ENCODE peak calls at places on chromosomes 13 and 19, in five cellular contexts. One of them, this sample, is unnamed.

GRCh38 chr19:13691569-13691968 is 72.8 kb upstream of the MRI1 start:
- DNase-seq in IMR-90: no peak
- DNase-seq in fibroblast of lung: no peak
- DNase-seq in heart left ventricle: no peak
- DNase-seq in mammary epithelial cell: no peak
- DNase-seq in this sample: no peak

GRCh38 chr13:47623862-47624261 is 377.2 kb downstream of the SUCLA2 start:
- DNase-seq in heart left ventricle: no peak
- DNase-seq in IMR-90: no peak
- DNase-seq in fibroblast of lung: no peak
- DNase-seq in mammary epithelial cell: no peak
- DNase-seq in this sample: no peak

GRCh38 chr13:33918199-33918932 is 100.4 kb downstream of the RFC3 start:
- DNase-seq in fibroblast of lung: peak
- DNase-seq in IMR-90: peak
- DNase-seq in heart left ventricle: no peak
- DNase-seq in mammary epithelial cell: peak
- DNase-seq in this sample: peak

GRCh38 chr19:5850743-5851293 is 431 bp downstream of the FUT3 start:
- DNase-seq in mammary epithelial cell: peak
- DNase-seq in fibroblast of lung: peak
- DNase-seq in IMR-90: peak
- DNase-seq in heart left ventricle: no peak
- DNase-seq in this sample: peak

GRCh38 chr19:3360494-3361383 is 5.6 kb upstream of the NFIC start:
- DNase-seq in heart left ventricle: peak
- DNase-seq in mammary epithelial cell: no peak
- DNase-seq in fibroblast of lung: no peak
- DNase-seq in IMR-90: no peak
- DNase-seq in this sample: no peak

GRCh38 chr13:81713201-81713600 is 1372.3 kb upstream of the SPRY2 start:
- DNase-seq in IMR-90: no peak
- DNase-seq in fibroblast of lung: no peak
- DNase-seq in heart left ventricle: no peak
- DNase-seq in mammary epithelial cell: no peak
- DNase-seq in this sample: no peak

GRCh38 chr13:78102121-78102677 is 183.6 kb upstream of the EDNRB start:
- DNase-seq in heart left ventricle: no peak
- DNase-seq in mammary epithelial cell: peak
- DNase-seq in IMR-90: peak
- DNase-seq in fibroblast of lung: peak
- DNase-seq in this sample: no peak

GRCh38 chr13:26280822-26281221 is 26.9 kb downstream of the CDK8 start:
- DNase-seq in fibroblast of lung: no peak
- DNase-seq in mammary epithelial cell: peak
- DNase-seq in heart left ventricle: no peak
- DNase-seq in IMR-90: no peak
- DNase-seq in this sample: no peak

GRCh38 chr13:80441968-80442367 is 101.0 kb upstream of the SPRY2 start:
- DNase-seq in mammary epithelial cell: no peak
- DNase-seq in heart left ventricle: no peak
- DNase-seq in IMR-90: no peak
- DNase-seq in fibroblast of lung: no peak
- DNase-seq in this sample: no peak

GRCh38 chr19:51063664-51064063 is 1.2 kb downstream of the KLK13 start:
- DNase-seq in heart left ventricle: no peak
- DNase-seq in fibroblast of lung: no peak
- DNase-seq in IMR-90: no peak
- DNase-seq in mammary epithelial cell: no peak
- DNase-seq in this sample: no peak

GRCh38 chr19:5112681-5113080 is 143.8 kb downstream of the KDM4B start:
- DNase-seq in mammary epithelial cell: no peak
- DNase-seq in IMR-90: no peak
- DNase-seq in heart left ventricle: no peak
- DNase-seq in fibroblast of lung: no peak
- DNase-seq in this sample: no peak

GRCh38 chr13:30020726-30021312 is 170.4 kb upstream of the UBL3 start:
- DNase-seq in mammary epithelial cell: peak
- DNase-seq in IMR-90: peak
- DNase-seq in fibroblast of lung: no peak
- DNase-seq in heart left ventricle: no peak
- DNase-seq in this sample: peak

GRCh38 chr13:57624565-57625435 is 6.7 kb upstream of the PCDH17 start:
- DNase-seq in mammary epithelial cell: peak
- DNase-seq in fibroblast of lung: peak
- DNase-seq in heart left ventricle: no peak
- DNase-seq in IMR-90: peak
- DNase-seq in this sample: peak

GRCh38 chr13:112645327-112645914 is 44.4 kb upstream of the ATP11A start:
- DNase-seq in heart left ventricle: no peak
- DNase-seq in IMR-90: no peak
- DNase-seq in mammary epithelial cell: no peak
- DNase-seq in fibroblast of lung: no peak
- DNase-seq in this sample: no peak

GRCh38 chr19:47848871-47849473 is 10.1 kb upstream of the TPRX2 start:
- DNase-seq in fibroblast of lung: peak
- DNase-seq in heart left ventricle: no peak
- DNase-seq in mammary epithelial cell: no peak
- DNase-seq in IMR-90: no peak
- DNase-seq in this sample: no peak

DNA sequence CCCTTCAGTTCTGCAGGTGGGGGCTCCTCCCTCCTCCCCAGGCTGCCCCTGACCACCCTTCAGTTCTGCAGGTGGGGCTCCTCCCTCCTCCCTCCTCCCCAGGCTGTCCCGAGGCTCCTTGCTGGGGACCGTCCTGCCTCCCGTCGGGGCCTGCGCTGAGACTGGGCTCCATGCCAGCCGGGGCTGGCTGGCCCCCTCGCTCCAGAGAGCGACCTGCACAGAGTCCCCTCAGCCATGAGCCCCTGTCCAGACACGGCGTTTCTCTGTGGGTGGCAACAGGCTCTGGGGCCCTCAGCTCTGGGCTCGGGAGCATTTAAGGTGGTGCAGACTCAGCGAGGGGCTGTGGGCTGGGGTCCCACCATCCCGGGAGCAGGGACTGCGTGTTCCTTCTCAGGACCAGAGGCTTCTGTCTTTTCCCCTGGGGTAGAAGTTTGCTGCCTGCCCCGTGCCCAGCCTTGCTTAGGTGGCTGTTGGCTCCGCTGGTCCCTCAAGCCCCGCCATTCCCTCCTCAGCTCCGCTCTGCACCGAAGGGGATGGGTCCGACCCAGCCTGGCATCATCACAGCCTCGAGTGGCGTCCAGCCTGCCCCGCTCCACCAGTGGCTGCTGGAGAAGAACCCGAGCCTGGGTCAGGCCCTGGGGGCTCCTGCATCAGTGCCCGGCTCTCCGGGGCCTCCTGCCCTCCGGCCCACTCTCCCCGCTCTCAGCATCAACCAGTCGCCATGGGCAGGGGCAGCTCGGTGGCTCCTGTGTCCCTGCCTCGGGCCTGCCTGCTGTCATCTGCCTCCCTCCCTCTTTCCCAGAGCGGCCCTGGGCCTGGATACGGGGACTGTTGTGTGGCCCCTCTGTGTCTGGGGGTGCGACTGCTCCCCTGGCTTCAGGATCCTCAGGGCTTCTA is 27.6 kb downstream of the CSNK1G2 start:
- DNase-seq in IMR-90: no peak
- DNase-seq in mammary epithelial cell: no peak
- DNase-seq in fibroblast of lung: no peak
- DNase-seq in heart left ventricle: no peak
- DNase-seq in this sample: no peak
- TF ChIP-seq CTCF in IMR-90: no peak
- TF ChIP-seq CTCF in mammary epithelial cell: no peak
- TF ChIP-seq CTCF in fibroblast of lung: no peak
- TF ChIP-seq CTCF in heart left ventricle: no peak
- TF ChIP-seq CTCF in this sample: no peak

GRCh38 chr19:38765214-38765613 is 8.1 kb downstream of the LGALS7 start:
- DNase-seq in heart left ventricle: no peak
- DNase-seq in fibroblast of lung: no peak
- DNase-seq in IMR-90: no peak
- DNase-seq in mammary epithelial cell: no peak
- DNase-seq in this sample: no peak

GRCh38 chr19:38759590-38760003 is 13.7 kb downstream of the LGALS7 start:
- DNase-seq in heart left ventricle: no peak
- DNase-seq in IMR-90: no peak
- DNase-seq in mammary epithelial cell: no peak
- DNase-seq in fibroblast of lung: no peak
- DNase-seq in this sample: no peak
- H3K27ac ChIP-seq in heart left ventricle: no peak
- H3K27ac ChIP-seq in IMR-90: no peak
- H3K27ac ChIP-seq in mammary epithelial cell: no peak
- H3K27ac ChIP-seq in fibroblast of lung: no peak
- H3K27ac ChIP-seq in this sample: no peak

GRCh38 chr13:103100795-103101194 is 34.6 kb upstream of the SLC10A2 start:
- DNase-seq in fibroblast of lung: no peak
- DNase-seq in mammary epithelial cell: peak
- DNase-seq in IMR-90: no peak
- DNase-seq in heart left ventricle: no peak
- DNase-seq in this sample: peak

GRCh38 chr13:103097366-103097928 is 31.2 kb upstream of the SLC10A2 start:
- DNase-seq in IMR-90: no peak
- DNase-seq in mammary epithelial cell: no peak
- DNase-seq in fibroblast of lung: no peak
- DNase-seq in heart left ventricle: no peak
- DNase-seq in this sample: no peak

GRCh38 chr13:103101500-103101899 is 35.3 kb upstream of the SLC10A2 start:
- DNase-seq in IMR-90: no peak
- DNase-seq in mammary epithelial cell: no peak
- DNase-seq in fibroblast of lung: no peak
- DNase-seq in heart left ventricle: no peak
- DNase-seq in this sample: no peak

GRCh38 chr13:103099894-103100293 is 33.7 kb upstream of the SLC10A2 start:
- DNase-seq in heart left ventricle: no peak
- DNase-seq in mammary epithelial cell: peak
- DNase-seq in fibroblast of lung: no peak
- DNase-seq in IMR-90: no peak
- DNase-seq in this sample: no peak

GRCh38 chr13:103098535-103098934 is 32.3 kb upstream of the SLC10A2 start:
- DNase-seq in fibroblast of lung: no peak
- DNase-seq in heart left ventricle: no peak
- DNase-seq in IMR-90: no peak
- DNase-seq in mammary epithelial cell: no peak
- DNase-seq in this sample: no peak
- TF ChIP-seq CTCF in fibroblast of lung: no peak
- TF ChIP-seq CTCF in heart left ventricle: no peak
- TF ChIP-seq CTCF in IMR-90: no peak
- TF ChIP-seq CTCF in mammary epithelial cell: no peak
- TF ChIP-seq CTCF in this sample: no peak

GRCh38 chr19:17722655-17723240 is 3.5 kb downstream of the MAP1S start:
- DNase-seq in heart left ventricle: no peak
- DNase-seq in mammary epithelial cell: no peak
- DNase-seq in IMR-90: no peak
- DNase-seq in fibroblast of lung: no peak
- DNase-seq in this sample: no peak
- H3K27ac ChIP-seq in heart left ventricle: no peak
- H3K27ac ChIP-seq in mammary epithelial cell: no peak
- H3K27ac ChIP-seq in IMR-90: no peak
- H3K27ac ChIP-seq in fibroblast of lung: no peak
- H3K27ac ChIP-seq in this sample: no peak

GRCh38 chr19:29751932-29752331 is 36.9 kb upstream of the C19orf12 start:
- DNase-seq in fibroblast of lung: no peak
- DNase-seq in mammary epithelial cell: no peak
- DNase-seq in heart left ventricle: no peak
- DNase-seq in IMR-90: no peak
- DNase-seq in this sample: no peak
- TF ChIP-seq CTCF in fibroblast of lung: no peak
- TF ChIP-seq CTCF in mammary epithelial cell: no peak
- TF ChIP-seq CTCF in heart left ventricle: no peak
- TF ChIP-seq CTCF in IMR-90: no peak
- TF ChIP-seq CTCF in this sample: no peak

DNA sequence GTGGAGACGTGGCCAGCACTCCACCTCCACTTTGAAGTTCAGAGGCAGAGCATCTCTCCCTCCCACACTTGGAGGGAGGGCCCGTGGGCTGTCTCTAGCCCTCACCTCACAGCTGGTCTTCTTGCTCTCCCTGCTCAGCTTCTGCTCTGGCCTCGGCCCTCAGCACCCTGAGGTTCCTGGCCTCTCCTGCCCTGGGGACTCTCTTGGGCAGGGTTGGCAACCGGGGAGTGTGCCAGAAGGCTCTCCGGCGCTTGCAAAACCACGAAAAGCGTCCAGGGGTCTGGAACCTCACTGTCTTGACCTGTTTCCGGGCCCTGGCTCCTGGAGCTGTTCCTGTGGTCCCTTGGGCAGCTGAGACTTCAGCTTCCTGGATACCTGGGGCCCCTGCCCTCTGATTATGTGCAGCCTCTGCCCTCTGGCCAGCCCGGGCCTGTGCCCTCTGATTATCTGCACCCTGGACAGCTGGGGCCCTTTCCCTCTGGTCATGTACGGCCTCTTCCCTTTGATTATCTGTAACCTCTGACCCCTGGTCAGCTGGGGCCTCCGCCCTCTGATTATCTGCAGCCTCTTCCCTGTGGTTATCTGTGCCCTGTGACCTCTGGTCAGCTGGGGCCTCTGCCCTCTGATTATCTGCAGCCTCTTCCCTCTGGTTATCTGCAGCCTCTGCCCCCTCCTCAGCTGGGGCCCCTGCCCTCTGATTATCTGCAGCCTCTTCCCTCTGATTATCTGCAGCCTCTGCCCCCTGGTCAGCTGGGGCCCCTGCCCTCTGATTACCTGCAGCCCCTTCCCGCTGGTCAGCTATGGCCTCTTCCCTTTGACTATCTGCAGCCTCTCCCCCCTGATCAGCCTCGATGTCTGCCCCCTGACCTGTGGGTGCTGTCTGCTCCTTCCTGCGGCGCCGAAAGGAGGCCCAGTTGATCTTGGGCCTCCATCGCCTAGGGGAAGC is 2.0 kb downstream of the CCDC8 start:
- DNase-seq in fibroblast of lung: no peak
- DNase-seq in mammary epithelial cell: no peak
- DNase-seq in heart left ventricle: no peak
- DNase-seq in IMR-90: no peak
- DNase-seq in this sample: no peak
- H3K27ac ChIP-seq in fibroblast of lung: no peak
- H3K27ac ChIP-seq in mammary epithelial cell: peak
- H3K27ac ChIP-seq in heart left ventricle: peak
- H3K27ac ChIP-seq in IMR-90: no peak
- H3K27ac ChIP-seq in this sample: peak

DNA sequence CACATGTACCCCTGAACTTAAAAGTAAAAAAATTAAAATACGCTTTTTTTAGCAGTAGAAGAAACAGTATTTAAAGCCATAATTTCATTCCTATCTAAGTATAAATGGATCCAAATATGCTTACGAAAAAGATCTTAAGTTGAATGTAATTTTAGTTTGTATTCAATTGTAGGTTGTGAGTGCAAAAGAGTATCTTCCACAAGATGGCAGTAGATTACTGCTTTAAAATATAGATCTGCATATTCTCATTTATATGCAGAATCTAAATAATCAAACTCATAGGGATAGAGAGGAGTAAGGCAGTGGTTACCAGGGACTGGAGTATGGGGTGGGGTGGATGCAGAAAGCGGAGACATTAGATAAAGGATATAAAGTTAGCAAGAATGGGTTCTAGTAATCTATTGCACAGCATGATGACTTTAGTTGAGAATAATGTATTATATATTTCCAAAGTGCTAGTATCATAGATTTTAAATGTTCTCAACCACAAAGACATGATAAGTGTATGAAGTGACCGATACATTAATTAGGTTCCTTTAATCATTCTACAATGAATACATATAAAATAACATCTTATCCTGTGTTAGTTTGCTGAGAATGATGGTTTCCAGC is 14.2 kb downstream of the OR7A17 start:
- DNase-seq in fibroblast of lung: peak
- DNase-seq in IMR-90: peak
- DNase-seq in mammary epithelial cell: peak
- DNase-seq in heart left ventricle: no peak
- DNase-seq in this sample: peak
- TF ChIP-seq CTCF in fibroblast of lung: peak
- TF ChIP-seq CTCF in IMR-90: peak
- TF ChIP-seq CTCF in mammary epithelial cell: peak
- TF ChIP-seq CTCF in heart left ventricle: peak
- TF ChIP-seq CTCF in this sample: peak

GRCh38 chr19:40570313-40571004 is 6.2 kb upstream of the SHKBP1 start:
- DNase-seq in mammary epithelial cell: peak
- DNase-seq in IMR-90: peak
- DNase-seq in heart left ventricle: peak
- DNase-seq in fibroblast of lung: peak
- DNase-seq in this sample: peak
- H3K27ac ChIP-seq in mammary epithelial cell: peak
- H3K27ac ChIP-seq in IMR-90: peak
- H3K27ac ChIP-seq in heart left ventricle: peak
- H3K27ac ChIP-seq in fibroblast of lung: peak
- H3K27ac ChIP-seq in this sample: peak